ENCODE peak calls at places on chromosomes 3 and 15, in four cellular contexts. O, Q, X and M are unnamed samples.
A peak's percentile ranks its signal among the peaks of the same experiment; 100 is the strongest.

GRCh38 chr3:115651089-115651488 is 27.8 kb downstream of the GAP43 start:
- DNase-seq in X (no peak), O (no peak), Q (no peak), M (no peak)

GRCh38 chr3:177563381-177563780 is 366.1 kb upstream of the TBL1XR1 start:
- DNase-seq in X (no peak), O (no peak), Q (no peak), M (no peak)

GRCh38 chr3:188583476-188584161 is 429.7 kb downstream of the LPP start:
- DNase-seq in X (no peak), Q (no peak), O (peak; percentile 10), M (no peak)

GRCh38 chr15:79091204-79091867 is 756 bp upstream of the RASGRF1 start:
- DNase-seq in Q (no peak), X (no peak), O (peak; percentile 22), M (no peak)

GRCh38 chr15:44034334-44034733 is 160.7 kb downstream of the FRMD5 start:
- DNase-seq in O (no peak), Q (no peak), X (no peak), M (no peak)

GRCh38 chr3:170699158-170700053 is 113.5 kb upstream of the SLC7A14 start:
- DNase-seq in Q (no peak), X (no peak), O (no peak), M (no peak)

GRCh38 chr3:16668776-16669545 is 63.7 kb upstream of the DAZL start:
- DNase-seq in Q (no peak), O (no peak), X (no peak), M (no peak)

GRCh38 chr3:42991369-42992315 is 12.5 kb downstream of the GASK1A start:
- DNase-seq in Q (no peak), O (no peak), X (no peak), M (no peak)

GRCh38 chr3:138921316-138922292 is 25.3 kb downstream of the FOXL2 start:
- DNase-seq in X (no peak), O (no peak), Q (no peak), M (no peak)

GRCh38 chr3:63824309-63824708 is 5.2 kb downstream of the C3orf49 start:
- DNase-seq in Q (no peak), O (no peak), X (no peak), M (no peak)

GRCh38 chr15:77844798-77845446 is 212.2 kb upstream of the LINGO1 start:
- DNase-seq in X (no peak), O (no peak), Q (no peak), M (peak; percentile 52)

GRCh38 chr3:56802411-56802745 is 629 bp upstream of the ARHGEF3 start:
- DNase-seq in Q (no peak), X (no peak), O (no peak), M (no peak)

GRCh38 chr3:38722760-38723568 is 73.5 kb upstream of the SCN5A start:
- DNase-seq in Q (no peak), O (no peak), X (no peak), M (no peak)

GRCh38 chr15:68431792-68432401 is at the start of gene ITGA11:
- DNase-seq in O (peak; percentile 67), Q (peak; percentile 78), X (peak; percentile 87), M (peak; percentile 39)

GRCh38 chr15:81411969-81412633 is 38.1 kb upstream of the TMC3 start:
- DNase-seq in Q (no peak), O (no peak), X (no peak), M (no peak)

GRCh38 chr15:99139276-99139675 is 34.4 kb downstream of the SYNM start:
- DNase-seq in Q (no peak), X (no peak), O (no peak), M (peak; percentile 33)

GRCh38 chr3:134255399-134255798 is 4.7 kb upstream of the RYK start:
- DNase-seq in Q (no peak), X (no peak), O (no peak), M (no peak)

GRCh38 chr3:13874891-13875290 is 5.0 kb downstream of the WNT7A start:
- DNase-seq in X (no peak), O (no peak), Q (no peak), M (no peak)

GRCh38 chr3:138173769-138174420 is 826 bp downstream of the DBR1 start:
- DNase-seq in O (no peak), Q (no peak), X (no peak), M (no peak)

GRCh38 chr3:2391876-2392275 is 293.2 kb downstream of the CNTN4 start:
- DNase-seq in O (no peak), Q (no peak), X (no peak), M (no peak)

GRCh38 chr3:25257026-25257425 is 171.0 kb upstream of the RARB start:
- DNase-seq in O (no peak), X (no peak), Q (no peak), M (no peak)

GRCh38 chr15:74036271-74037170 is 42.0 kb downstream of the PML start:
- DNase-seq in Q (no peak), X (peak; percentile 71), O (peak; percentile 74), M (peak; percentile 66)

GRCh38 chr15:51093865-51094605 is 671 bp downstream of the TNFAIP8L3 start:
- DNase-seq in O (no peak), Q (peak; percentile 56), X (no peak), M (no peak)

GRCh38 chr3:111907151-111907550 is 48.1 kb downstream of the PHLDB2 start:
- DNase-seq in X (no peak), Q (no peak), O (no peak), M (no peak)

GRCh38 chr3:172153335-172153861 is 114.0 kb downstream of the FNDC3B start:
- DNase-seq in X (peak; percentile 93), Q (peak; percentile 90), O (no peak), M (no peak)

GRCh38 chr15:87599616-87600015 is 656.9 kb downstream of the NTRK3 start:
- DNase-seq in Q (no peak), O (no peak), X (no peak), M (no peak)

GRCh38 chr3:23450806-23451205 is 247.7 kb downstream of the UBE2E2 start:
- DNase-seq in O (no peak), X (no peak), Q (no peak), M (no peak)

DNA sequence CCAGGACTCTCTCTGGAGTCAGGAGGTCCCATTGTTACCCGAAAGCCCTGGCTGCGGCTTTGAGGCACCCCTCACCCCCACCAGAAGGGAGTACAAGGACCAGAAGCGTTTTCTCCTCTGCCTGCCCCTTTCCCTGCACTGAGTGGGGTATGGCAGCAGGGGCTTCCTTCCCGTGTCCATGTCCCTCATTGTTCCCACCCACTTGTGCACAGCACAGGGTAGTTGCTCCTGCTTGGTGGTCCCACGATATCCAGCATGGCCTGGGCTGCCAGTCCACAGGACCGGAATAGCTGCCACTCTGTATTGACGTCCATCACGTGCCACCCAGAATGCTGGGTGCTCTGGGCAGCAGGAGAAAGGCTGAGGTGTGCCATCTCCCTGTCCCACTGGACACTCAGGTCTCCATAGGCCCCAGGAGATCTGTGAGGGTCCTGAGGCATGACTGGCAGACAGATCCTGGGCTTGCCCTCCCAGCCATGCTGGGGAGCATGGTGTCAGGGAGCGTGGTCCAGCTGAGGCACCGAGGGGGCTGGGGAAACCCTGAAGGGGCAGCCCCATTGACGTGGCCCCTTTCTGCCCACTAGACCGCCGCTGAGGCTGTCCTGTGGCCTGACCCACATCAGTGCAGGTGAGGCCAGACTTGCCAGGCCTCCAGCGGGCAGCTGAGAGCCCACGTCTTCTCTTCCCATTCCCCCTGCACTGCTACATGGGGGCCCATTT is 45.3 kb upstream of the SEC22A start:
- DNase-seq in X (no peak), O (no peak), Q (no peak), M (no peak)
- H3K36me3 ChIP-seq in X (peaks cover 26% of the 10 kb centered on the region), O (peaks cover 2% of the 10 kb centered on the region), Q (no peaks in the 10 kb centered on the region), M (peaks cover 94% of the 10 kb centered on the region)

DNA sequence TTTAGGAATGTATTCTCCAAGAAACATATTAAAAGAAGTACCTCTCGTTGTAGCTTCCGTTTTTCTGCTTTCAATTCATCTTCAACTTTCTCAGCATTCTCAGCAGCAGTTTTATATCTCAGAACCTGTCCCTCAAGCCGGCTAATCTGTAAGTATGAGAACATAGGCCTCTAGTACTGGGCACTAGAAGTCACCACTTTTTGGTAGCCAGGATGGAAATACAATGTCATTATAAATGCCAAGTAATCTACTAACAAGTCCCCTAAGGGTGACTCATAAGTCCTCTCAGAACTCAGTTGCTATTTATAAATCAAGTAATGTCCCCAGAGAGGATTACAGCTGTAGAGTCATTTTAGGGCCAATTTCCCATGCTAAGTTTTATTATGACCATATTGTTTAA is 61.1 kb downstream of the MLH1 start:
- DNase-seq in X (no peak), Q (no peak), O (no peak), M (no peak)
- H3K36me3 ChIP-seq in X (peaks cover 26% of the 10 kb centered on the region), Q (peaks cover 4% of the 10 kb centered on the region), O (no peaks in the 10 kb centered on the region), M (peaks cover 91% of the 10 kb centered on the region)

GRCh38 chr3:129475863-129476262 is 35.8 kb downstream of the IFT122 start:
- DNase-seq in Q (no peak), X (no peak), O (no peak), M (no peak)

GRCh38 chr3:129473067-129473765 is 33.2 kb downstream of the IFT122 start:
- DNase-seq in X (no peak), Q (no peak), O (no peak), M (no peak)

GRCh38 chr3:129476586-129476985 is 36.6 kb downstream of the IFT122 start:
- DNase-seq in O (no peak), X (no peak), Q (no peak), M (no peak)

GRCh38 chr3:129473766-129474152 is 33.7 kb downstream of the IFT122 start:
- DNase-seq in O (no peak), X (no peak), Q (no peak), M (no peak)

GRCh38 chr3:129474986-129475804 is 35.2 kb downstream of the IFT122 start:
- DNase-seq in Q (no peak), O (no peak), X (no peak), M (no peak)
- H3K36me3 ChIP-seq in Q (peaks cover 2% of the 10 kb centered on the region), O (no peaks in the 10 kb centered on the region), X (peaks cover 47% of the 10 kb centered on the region), M (peaks cover 54% of the 10 kb centered on the region)

GRCh38 chr15:40773902-40774301 is 4.1 kb downstream of the C15orf62 start:
- DNase-seq in Q (no peak), O (no peak), X (no peak), M (no peak)
- H3K36me3 ChIP-seq in Q (peaks cover 12% of the 10 kb centered on the region), O (peaks cover 1% of the 10 kb centered on the region), X (peaks cover 89% of the 10 kb centered on the region), M (peaks cover 73% of the 10 kb centered on the region)

GRCh38 chr3:141699907-141700306 is 38.2 kb upstream of the RNF7 start:
- DNase-seq in X (no peak), Q (no peak), O (no peak), M (no peak)
- H3K36me3 ChIP-seq in X (no peaks in the 10 kb centered on the region), Q (no peaks in the 10 kb centered on the region), O (no peaks in the 10 kb centered on the region), M (no peaks in the 10 kb centered on the region)

DNA sequence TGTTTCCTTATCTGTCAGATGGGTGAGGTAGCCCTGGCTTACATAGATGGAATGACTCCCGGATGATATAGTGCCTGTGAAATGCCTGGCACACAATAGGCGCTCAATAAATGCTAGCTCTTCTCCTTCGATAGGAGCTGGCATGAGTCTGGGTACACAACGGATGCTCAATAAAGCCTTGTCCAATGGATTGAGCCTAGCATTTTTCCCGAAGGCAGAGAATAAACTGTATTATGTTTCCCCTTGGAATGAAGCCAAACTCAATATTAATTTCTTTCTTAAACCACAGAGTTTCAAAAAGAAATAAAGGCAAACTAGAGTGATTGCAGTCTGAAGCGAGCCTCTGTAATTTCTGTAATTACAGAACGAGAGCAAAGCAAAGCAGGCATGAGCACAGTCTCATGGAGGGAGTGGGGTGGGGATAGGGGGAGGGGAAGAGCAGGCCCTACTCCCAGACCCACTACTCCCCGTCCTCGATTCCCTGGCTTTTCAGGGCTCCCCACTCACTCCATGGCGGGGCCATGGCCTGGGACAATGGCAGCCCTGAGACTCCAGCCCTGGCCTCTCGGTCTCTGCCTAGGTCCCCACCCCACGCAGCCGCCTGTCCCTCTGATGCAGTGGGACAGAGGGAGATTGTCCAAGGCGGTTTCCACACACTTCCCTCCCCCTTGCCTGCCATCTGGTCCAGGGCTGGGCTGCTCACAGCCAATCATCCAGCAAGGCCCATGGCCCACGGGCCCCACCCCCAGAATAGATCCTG is 18.0 kb downstream of the SLC6A1 start:
- DNase-seq in O (no peak), Q (no peak), X (no peak), M (no peak)
- H3K36me3 ChIP-seq in O (no peaks in the 10 kb centered on the region), Q (no peaks in the 10 kb centered on the region), X (no peaks in the 10 kb centered on the region), M (no peaks in the 10 kb centered on the region)